ENCODE peak calls at places on chromosomes 16 and 17, in four cellular contexts. Y is neural progenitor cell, Q is HCT116, V is PC-3. G is an unnamed sample.

GRCh38 chr17:32672701-32673100 is 185.9 kb downstream of the CDK5R1 start:
- DNase-seq in Y (no peak), V (no peak), Q (no peak), G (no peak)

GRCh38 chr16:159136-159849 is 6.5 kb upstream of the HBM start:
- DNase-seq in Y (no peak), Q (no peak), V (no peak), G (no peak)

GRCh38 chr17:73690581-73691135 is 46.4 kb upstream of the SDK2 start:
- DNase-seq in Q (no peak), V (no peak), Y (no peak), G (no peak)

GRCh38 chr17:29138991-29139682 is 41.1 kb downstream of the MYO18A start:
- DNase-seq in V (no peak), Q (no peak), Y (no peak), G (no peak)

GRCh38 chr16:14559809-14560227 is 70.2 kb downstream of the PARN start:
- DNase-seq in Q (no peak), Y (no peak), V (no peak), G (no peak)

GRCh38 chr17:76585649-76586593 is at the start of gene ST6GALNAC2:
- DNase-seq in V (peak; percentile 84), Y (peak; percentile 70), Q (peak; percentile 42), G (peak; percentile 89)

GRCh38 chr16:52456368-52456767 is 90.6 kb downstream of the TOX3 start:
- DNase-seq in V (no peak), Y (peak; percentile 29), Q (no peak), G (no peak)

GRCh38 chr16:19179890-19180490 is 11.9 kb downstream of the SYT17 start:
- DNase-seq in Q (peak; percentile 31), Y (peak; percentile 83), V (peak; percentile 71), G (peak; percentile 11)

GRCh38 chr16:6341993-6342392 is 990.7 kb upstream of the RBFOX1 start:
- DNase-seq in V (no peak), Y (peak; percentile 59), Q (no peak), G (no peak)

GRCh38 chr17:17859909-17860760 is 23.3 kb upstream of the SREBF1 start:
- DNase-seq in V (peak; percentile 78), Y (peak; percentile 80), Q (no peak), G (peak; percentile 43)

GRCh38 chr17:73096866-73097265 is 4.4 kb upstream of the SLC39A11 start:
- DNase-seq in Y (no peak), Q (no peak), V (no peak), G (peak; percentile 50)

GRCh38 chr17:33927732-33928133 is 327.4 kb upstream of the CCL2 start:
- DNase-seq in Y (peak; percentile 36), V (peak; percentile 21), Q (no peak), G (no peak)

GRCh38 chr17:32286518-32286900 is 20.9 kb downstream of the RHBDL3 start:
- DNase-seq in V (no peak), Y (no peak), Q (no peak), G (no peak)

GRCh38 chr17:57274162-57274561 is 17.8 kb downstream of the MSI2 start:
- DNase-seq in Y (no peak), V (no peak), Q (no peak), G (no peak)

GRCh38 chr17:81342700-81343070 is 47.6 kb upstream of the SLC38A10 start:
- DNase-seq in Y (peak; percentile 81), Q (no peak), V (no peak), G (no peak)

GRCh38 chr17:2025220-2025621 is at the start of gene RTN4RL1:
- DNase-seq in Y (peak; percentile 81), V (peak; percentile 88), Q (peak; percentile 74), G (peak; percentile 85)

GRCh38 chr16:10558746-10559641 is 21.4 kb downstream of the EMP2 start:
- DNase-seq in Q (no peak), V (peak; percentile 62), Y (no peak), G (peak; percentile 9)

GRCh38 chr17:59534583-59534982 is 30.8 kb upstream of the DHX40 start:
- DNase-seq in Q (peak; percentile 40), V (peak; percentile 46), Y (peak; percentile 8), G (peak; percentile 3)

GRCh38 chr16:56742030-56742984 is 12.4 kb downstream of the NUP93 start:
- DNase-seq in V (peak; percentile 65), Q (peak; percentile 22), Y (no peak), G (peak; percentile 79)

GRCh38 chr16:4501071-4501478 is 24.9 kb downstream of the HMOX2 start:
- DNase-seq in V (peak; percentile 58), Q (no peak), Y (peak; percentile 26), G (no peak)

DNA sequence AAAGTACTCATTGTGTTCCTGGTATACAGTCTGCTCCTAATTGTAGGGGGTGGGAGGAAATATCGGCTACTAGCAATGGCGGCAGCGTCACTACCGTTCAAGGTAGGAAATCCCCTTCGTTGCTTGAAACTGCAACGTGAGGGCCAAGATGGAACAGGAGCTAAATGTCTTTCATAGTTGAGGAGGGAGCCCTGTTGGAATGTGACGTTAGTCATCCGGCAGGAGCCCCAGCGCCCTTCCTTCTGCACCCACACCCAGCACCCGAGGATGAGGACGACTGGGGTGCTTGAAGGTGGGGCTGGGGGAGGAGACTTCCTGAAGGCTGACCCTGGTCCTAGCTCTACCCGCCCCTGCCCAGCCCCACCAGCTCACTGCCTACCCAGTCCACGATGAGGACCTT is 11.7 kb downstream of the G6PC3 start:
- DNase-seq in V (no peak), Y (no peak), Q (no peak), G (no peak)
- H4K20me1 ChIP-seq in V (no peaks in the 10 kb centered on the region), Y (no peaks in the 10 kb centered on the region), Q (no peaks in the 10 kb centered on the region), G (no peaks in the 10 kb centered on the region)

GRCh38 chr17:62140836-62141235 is 75.8 kb upstream of the MED13 start:
- DNase-seq in Q (no peak), V (no peak), Y (no peak), G (no peak)
- H3K9ac ChIP-seq in Q (no peak overlapping the region), V (no peak overlapping the region), Y (no peak overlapping the region), G (no peak overlapping the region)

GRCh38 chr16:81642107-81642436 is 137.0 kb upstream of the PLCG2 start:
- DNase-seq in Q (no peak), Y (no peak), V (no peak), G (no peak)
- H4K20me1 ChIP-seq in Q (peaks cover 5% of the 10 kb centered on the region), Y (peaks cover 67% of the 10 kb centered on the region), V (peaks cover 2% of the 10 kb centered on the region), G (no peaks in the 10 kb centered on the region)

GRCh38 chr17:48579738-48580543 is 1.8 kb upstream of the HOXB4 start:
- DNase-seq in Q (no peak), Y (no peak), V (no peak), G (peak; percentile 32)
- H3K9ac ChIP-seq in Q (peak overlapping the region; percentile 63), Y (no peak overlapping the region), V (no peak overlapping the region), G (no peak overlapping the region)

GRCh38 chr16:85718153-85718477 is 29.4 kb upstream of the GINS2 start:
- DNase-seq in V (no peak), Q (no peak), Y (no peak), G (no peak)

GRCh38 chr16:85717393-85718152 is 28.8 kb upstream of the GINS2 start:
- DNase-seq in V (peak; percentile 60), Y (peak; percentile 90), Q (peak; percentile 49), G (no peak)

GRCh38 chr16:85716016-85716679 is 27.4 kb upstream of the GINS2 start:
- DNase-seq in Q (no peak), V (no peak), Y (no peak), G (no peak)

GRCh38 chr16:85715169-85716015 is 26.6 kb upstream of the GINS2 start:
- DNase-seq in Y (peak; percentile 63), Q (no peak), V (no peak), G (peak; percentile 87)

GRCh38 chr16:85716680-85717038 is 27.9 kb upstream of the GINS2 start:
- DNase-seq in V (no peak), Q (no peak), Y (no peak), G (no peak)
- H4K20me1 ChIP-seq in V (no peaks in the 10 kb centered on the region), Q (no peaks in the 10 kb centered on the region), Y (no peaks in the 10 kb centered on the region), G (no peaks in the 10 kb centered on the region)

GRCh38 chr17:35520043-35520442 is 17.4 kb downstream of the SLFN12L start:
- DNase-seq in Q (no peak), V (no peak), Y (no peak), G (no peak)

GRCh38 chr17:35523296-35523695 is 14.2 kb downstream of the SLFN12L start:
- DNase-seq in Q (no peak), Y (no peak), V (no peak), G (no peak)

GRCh38 chr17:35519442-35519841 is 18.0 kb downstream of the SLFN12L start:
- DNase-seq in Y (no peak), V (no peak), Q (no peak), G (peak; percentile 19)

GRCh38 chr17:35521150-35521549 is 16.3 kb downstream of the SLFN12L start:
- DNase-seq in Y (no peak), Q (no peak), V (no peak), G (no peak)
- H3K9ac ChIP-seq in Y (no peak overlapping the region), Q (no peak overlapping the region), V (no peak overlapping the region), G (no peak overlapping the region)

G was measured in mammary epithelial cell.